ENCODE peak calls at places on chromosomes 3 and 15, in eight cellular contexts. J is midbrain; X is effector CD4-positive, alpha-beta T cell; V is NCI-H2171 treated with DMSO at 0.1 percent for 48 hours; D is fibroblast of pulmonary artery; W is lung microvascular endothelial cell; Q is Daoy; G is RWPE2. P is an unnamed sample.

GRCh38 chr3:66186545-66186944 is 34.3 kb upstream of the SLC25A26 start:
- DNase-seq in J (no peak), X (no peak), V (no peak), D (no peak), W (no peak), Q (no peak), G (no peak), P (no peak)

GRCh38 chr3:142618917-142619401 is 22.8 kb downstream of the PLS1 start:
- DNase-seq in J (no peak), X (no peak), V (peak), D (peak), W (peak), Q (peak), G (no peak), P (no peak)

GRCh38 chr15:70503073-70503745 is 260.1 kb downstream of the UACA start:
- DNase-seq in J (no peak), X (no peak), V (no peak), D (no peak), W (no peak), Q (no peak), G (no peak), P (no peak)

GRCh38 chr15:65723786-65724354 is 68.2 kb downstream of the DENND4A start:
- DNase-seq in J (no peak), X (no peak), V (no peak), D (no peak), W (no peak), Q (no peak), G (no peak), P (no peak)

GRCh38 chr3:136050250-136050649 is 84.7 kb downstream of the PPP2R3A start:
- DNase-seq in J (no peak), X (no peak), V (no peak), D (no peak), W (no peak), Q (no peak), G (no peak), P (no peak)

GRCh38 chr3:156675744-156676466 is 1.5 kb downstream of the TIPARP start:
- DNase-seq in J (no peak), X (peak), V (peak), D (peak), W (peak), Q (peak), G (peak), P (no peak)

GRCh38 chr3:186640473-186640818 is 247 bp downstream of the FETUB start:
- DNase-seq in J (no peak), X (no peak), V (no peak), D (peak), W (no peak), Q (peak), G (peak), P (no peak)

GRCh38 chr15:39672184-39672583 is 91.3 kb downstream of the THBS1 start:
- DNase-seq in J (no peak), X (no peak), V (no peak), D (no peak), W (no peak), Q (no peak), G (no peak), P (no peak)

GRCh38 chr3:113628316-113628715 is 68.1 kb downstream of the USF3 start:
- DNase-seq in J (no peak), X (no peak), V (no peak), D (no peak), W (peak), Q (no peak), G (no peak), P (no peak)

GRCh38 chr3:112143689-112144088 is 10.6 kb upstream of the GCSAM start:
- DNase-seq in J (no peak), X (no peak), V (no peak), D (no peak), W (no peak), Q (no peak), G (no peak), P (no peak)

GRCh38 chr15:73403171-73403570 is 34.4 kb upstream of the HCN4 start:
- DNase-seq in J (no peak), X (no peak), V (no peak), D (no peak), W (no peak), Q (peak), G (no peak), P (no peak)

GRCh38 chr15:100241572-100242479 is 99.9 kb downstream of the ADAMTS17 start:
- DNase-seq in J (peak), X (no peak), V (no peak), D (peak), W (peak), Q (peak), G (peak), P (no peak)

GRCh38 chr15:73120269-73120668 is 68.0 kb downstream of the NEO1 start:
- DNase-seq in J (no peak), X (no peak), V (no peak), D (no peak), W (no peak), Q (no peak), G (no peak), P (no peak)

GRCh38 chr3:23776352-23776891 is 29.3 kb upstream of the UBE2E1 start:
- DNase-seq in J (peak), X (no peak), V (no peak), D (peak), W (peak), Q (peak), G (no peak), P (peak)

GRCh38 chr3:23981136-23981535 is 36.0 kb downstream of the NR1D2 start:
- DNase-seq in J (no peak), X (no peak), V (no peak), D (no peak), W (no peak), Q (no peak), G (no peak), P (no peak)

GRCh38 chr3:111676177-111677021 is 81.3 kb upstream of the ZBED2 start:
- DNase-seq in J (no peak), X (no peak), V (peak), D (peak), W (peak), Q (peak), G (peak), P (no peak)

GRCh38 chr3:55966566-55966965 is 479.5 kb upstream of the WNT5A start:
- DNase-seq in J (no peak), X (no peak), V (no peak), D (no peak), W (no peak), Q (no peak), G (no peak), P (no peak)

GRCh38 chr3:182389041-182389815 is 404.1 kb upstream of the ATP11B start:
- DNase-seq in J (no peak), X (no peak), V (peak), D (no peak), W (no peak), Q (peak), G (peak), P (no peak)

GRCh38 chr15:82599862-82600261 is 47.3 kb downstream of the CPEB1 start:
- DNase-seq in J (no peak), X (no peak), V (no peak), D (no peak), W (no peak), Q (no peak), G (no peak), P (no peak)

GRCh38 chr3:141395005-141395589 is 26.8 kb downstream of the ZBTB38 start:
- DNase-seq in J (no peak), X (no peak), V (no peak), D (no peak), W (no peak), Q (no peak), G (no peak), P (no peak)

GRCh38 chr3:160413613-160414248 is 14.3 kb downstream of the SMC4 start:
- DNase-seq in J (peak), X (peak), V (peak), D (peak), W (peak), Q (peak), G (no peak), P (peak)

GRCh38 chr3:52408466-52408865 is 36.4 kb downstream of the SEMA3G start:
- DNase-seq in J (no peak), X (no peak), V (no peak), D (no peak), W (no peak), Q (no peak), G (peak), P (no peak)

GRCh38 chr3:195557327-195557726 is 14.2 kb upstream of the PPP1R2 start:
- DNase-seq in J (no peak), X (no peak), V (no peak), D (no peak), W (no peak), Q (no peak), G (no peak), P (no peak)